ENCODE peak calls at places on chromosomes 7 and 10, in nine cellular contexts. R is cerebellum; S is activated CD8-positive, alpha-beta memory T cell treated with anti-CD3 and anti-CD28 coated beads, Interleukin-2, amount 10 ng/mL, durations not matched to agents 7 days and 5 days; A is SK-N-SH; K is pancreas; D is NCI-H1092; G is NCI-H82; W is heart right ventricle; P is choroid plexus epithelial cell. Q is an unnamed sample.
A peak's percentile ranks its signal among the peaks of the same experiment; 100 is the strongest.

GRCh38 chr7:150999001-150999400 is 8.2 kb downstream of the NOS3 start:
- DNase-seq in R (no peak), S (no peak), A (peak; percentile 20), K (no peak), D (no peak), G (no peak), W (no peak), P (no peak), Q (no peak)

GRCh38 chr10:97843296-97843671 is 6.4 kb upstream of the GOLGA7B start:
- DNase-seq in R (no peak), S (no peak), A (peak; percentile 63), K (no peak), D (peak; percentile 10), G (peak; percentile 15), W (no peak), P (no peak), Q (no peak)

GRCh38 chr10:16436367-16436757 is 448 bp upstream of the PTER start:
- DNase-seq in R (no peak), S (peak; percentile 50), A (no peak), K (no peak), D (no peak), G (peak; percentile 41), W (no peak), P (peak; percentile 11), Q (peak; percentile 36)

GRCh38 chr7:98162758-98163157 is 48.5 kb upstream of the BHLHA15 start:
- DNase-seq in R (no peak), S (no peak), A (no peak), K (no peak), D (no peak), G (no peak), W (no peak), P (no peak), Q (no peak)

GRCh38 chr10:127737563-127738511 is 852 bp downstream of the FOXI2 start:
- DNase-seq in R (no peak), S (no peak), A (peak; percentile 22), K (no peak), D (no peak), G (no peak), W (no peak), P (no peak), Q (no peak)

GRCh38 chr10:70693619-70694286 is 21.4 kb downstream of the ADAMTS14 start:
- DNase-seq in R (no peak), S (no peak), A (peak; percentile 90), K (no peak), D (no peak), G (no peak), W (peak; percentile 44), P (peak; percentile 27), Q (no peak)

GRCh38 chr10:132457328-132458070 is 60.5 kb downstream of the PWWP2B start:
- DNase-seq in R (no peak), S (no peak), A (no peak), K (no peak), D (no peak), G (no peak), W (peak; percentile 10), P (no peak), Q (no peak)

GRCh38 chr7:137282043-137282442 is 61.5 kb downstream of the PTN start:
- DNase-seq in R (no peak), S (no peak), A (no peak), K (no peak), D (no peak), G (no peak), W (no peak), P (no peak), Q (no peak)

GRCh38 chr10:90920986-90921643 is at the start of gene ANKRD1:
- DNase-seq in R (no peak), S (no peak), A (no peak), K (no peak), D (no peak), G (no peak), W (no peak), P (peak; percentile 92), Q (no peak)

GRCh38 chr7:4416436-4417092 is 265.5 kb upstream of the FOXK1 start:
- DNase-seq in R (no peak), S (no peak), A (peak; percentile 72), K (peak; percentile 54), D (peak; percentile 41), G (peak; percentile 14), W (no peak), P (peak; percentile 7), Q (no peak)

GRCh38 chr7:144391823-144392255 is 11.7 kb downstream of the NOBOX start:
- DNase-seq in R (peak; percentile 52), S (no peak), A (peak; percentile 66), K (no peak), D (peak; percentile 31), G (peak; percentile 63), W (no peak), P (peak; percentile 77), Q (no peak)

GRCh38 chr10:72315611-72316385 is 38.9 kb downstream of the DNAJB12 start:
- DNase-seq in R (peak; percentile 70), S (no peak), A (no peak), K (peak; percentile 93), D (no peak), G (no peak), W (no peak), P (peak; percentile 46), Q (peak; percentile 62)

GRCh38 chr10:49735161-49735560 is 27.0 kb downstream of the OGDHL start:
- DNase-seq in R (no peak), S (no peak), A (peak; percentile 14), K (no peak), D (no peak), G (no peak), W (no peak), P (no peak), Q (no peak)